ENCODE peak calls at places on chromosomes 6 and 20, in four cellular contexts. J is OCI-LY7, L is HEK293T, K is heart right ventricle. H is an unnamed sample.

GRCh38 chr6:89161326-89162046 is 15.6 kb downstream of the PM20D2 start:
- DNase-seq in J (no peak), L (no peak), K (no peak), H (no peak)

GRCh38 chr6:16332175-16332542 is 93.8 kb downstream of the GMPR start:
- DNase-seq in J (peak), L (peak), K (peak), H (peak)

GRCh38 chr20:21191839-21192238 is 66.0 kb downstream of the KIZ start:
- DNase-seq in J (no peak), L (no peak), K (no peak), H (no peak)

GRCh38 chr6:68778356-68779020 is 143.4 kb downstream of the ADGRB3 start:
- DNase-seq in J (peak), L (peak), K (peak), H (no peak)

GRCh38 chr20:47377122-47377722 is 20.7 kb upstream of the ZMYND8 start:
- DNase-seq in J (no peak), L (no peak), K (no peak), H (no peak)

GRCh38 chr6:143765422-143766184 is 77.5 kb upstream of the LTV1 start:
- DNase-seq in J (no peak), L (no peak), K (no peak), H (no peak)

GRCh38 chr20:5402903-5403531 is 86.3 kb upstream of the PROKR2 start:
- DNase-seq in J (peak), L (peak), K (no peak), H (no peak)

GRCh38 chr6:104887350-104887749 is 27.6 kb upstream of the HACE1 start:
- DNase-seq in J (peak), L (peak), K (no peak), H (no peak)

GRCh38 chr6:75116946-75117345 is 88.9 kb downstream of the COL12A1 start:
- DNase-seq in J (no peak), L (no peak), K (no peak), H (no peak)

GRCh38 chr6:28941681-28942448 is 18.1 kb upstream of the TRIM27 start:
- DNase-seq in J (no peak), L (peak), K (no peak), H (no peak)

GRCh38 chr6:1126036-1126435 is 185.9 kb upstream of the FOXQ1 start:
- DNase-seq in J (no peak), L (no peak), K (no peak), H (no peak)

GRCh38 chr6:7541175-7542064 is at the start of gene DSP:
- DNase-seq in J (no peak), L (peak), K (peak), H (peak)

GRCh38 chr6:131924881-131925474 is 26.2 kb downstream of the CCN2 start:
- DNase-seq in J (peak), L (peak), K (no peak), H (no peak)

GRCh38 chr6:80132942-80133517 is 26.6 kb downstream of the BCKDHB start:
- DNase-seq in J (peak), L (peak), K (peak), H (no peak)

GRCh38 chr6:94036024-94036423 is 616.7 kb upstream of the EPHA7 start:
- DNase-seq in J (no peak), L (no peak), K (no peak), H (no peak)

GRCh38 chr20:64256282-64256947 is 867 bp downstream of the PCMTD2 start:
- DNase-seq in J (no peak), L (no peak), K (no peak), H (no peak)

GRCh38 chr20:19784511-19785172 is 26.6 kb downstream of the RIN2 start:
- DNase-seq in J (peak), L (peak), K (peak), H (no peak)

GRCh38 chr6:32609731-32610640 is 20.3 kb upstream of the HLA-DRB1 start:
- DNase-seq in J (peak), L (peak), K (peak), H (peak)

GRCh38 chr20:38057351-38057972 is 23.9 kb downstream of the RPRD1B start:
- DNase-seq in J (peak), L (peak), K (peak), H (peak)

GRCh38 chr20:19817017-19817416 is 59.0 kb downstream of the RIN2 start:
- DNase-seq in J (no peak), L (no peak), K (peak), H (no peak)

GRCh38 chr20:63778857-63779256 is 39.3 kb downstream of the SLC2A4RG start:
- DNase-seq in J (no peak), L (no peak), K (no peak), H (no peak)

GRCh38 chr20:20367681-20368413 is at the start of gene INSM1:
- DNase-seq in J (no peak), L (peak), K (no peak), H (no peak)

GRCh38 chr6:162056745-162057144 is 670.8 kb downstream of the PRKN start:
- DNase-seq in J (no peak), L (peak), K (no peak), H (no peak)

GRCh38 chr20:53608456-53609413 is 15.1 kb upstream of the ZNF217 start:
- DNase-seq in J (no peak), L (no peak), K (peak), H (no peak)

GRCh38 chr6:138157986-138158638 is 3.6 kb upstream of the ARFGEF3 start:
- DNase-seq in J (no peak), L (no peak), K (no peak), H (no peak)

GRCh38 chr6:52020961-52021570 is 66.3 kb downstream of the PKHD1 start:
- DNase-seq in J (peak), L (no peak), K (no peak), H (no peak)

GRCh38 chr20:33178726-33179125 is 10.8 kb downstream of the BPIFA2 start:
- DNase-seq in J (no peak), L (no peak), K (no peak), H (no peak)

GRCh38 chr6:25017932-25018581 is 82.3 kb upstream of the RIPOR2 start:
- DNase-seq in J (peak), L (no peak), K (peak), H (no peak)

GRCh38 chr20:57037689-57038088 is 228.8 kb downstream of the BMP7 start:
- DNase-seq in J (no peak), L (no peak), K (no peak), H (no peak)

GRCh38 chr6:129141499-129141898 is 258.6 kb downstream of the LAMA2 start:
- DNase-seq in J (no peak), L (no peak), K (no peak), H (no peak)

GRCh38 chr6:21922086-21922485 is 328.5 kb downstream of the SOX4 start:
- DNase-seq in J (no peak), L (no peak), K (no peak), H (no peak)

GRCh38 chr6:133227344-133227743 is 13.8 kb upstream of the EYA4 start:
- DNase-seq in J (no peak), L (no peak), K (no peak), H (no peak)

GRCh38 chr6:42047790-42048405 is 2.4 kb upstream of the TAF8 start:
- DNase-seq in J (peak), L (no peak), K (no peak), H (no peak)